ENCODE peak calls at places on chromosomes 7 and 10, in ten cellular contexts. V, P, L, S, J, Q, B, E, C and U are unnamed samples.

GRCh38 chr10:86250399-86250798 is 116.2 kb downstream of the GRID1 start:
- DNase-seq in C (no peak), B (no peak), S (no peak), L (no peak), P (no peak), V (no peak), E (no peak), Q (no peak), J (no peak), U (no peak)

GRCh38 chr7:34759477-34760125 is 101.6 kb downstream of the NPSR1 start:
- DNase-seq in L (no peak), P (no peak), S (no peak), B (peak; percentile 13), V (peak; percentile 70), J (peak; percentile 63), C (peak; percentile 37), Q (peak; percentile 22), E (peak; percentile 44), U (no peak)

GRCh38 chr10:132021046-132021445 is 39.3 kb upstream of the BNIP3 start:
- DNase-seq in B (no peak), J (no peak), S (no peak), V (no peak), L (no peak), P (no peak), E (no peak), Q (no peak), C (no peak), U (no peak)

GRCh38 chr7:2641406-2642393 is 9.9 kb downstream of the TTYH3 start:
- DNase-seq in L (peak; percentile 91), E (peak; percentile 99), B (peak; percentile 67), J (peak; percentile 94), Q (peak; percentile 73), V (peak; percentile 98), S (no peak), P (peak; percentile 92), C (peak; percentile 65), U (no peak)

GRCh38 chr7:70497793-70498192 is 634.2 kb upstream of the GALNT17 start:
- DNase-seq in B (no peak), C (no peak), V (no peak), S (no peak), Q (no peak), J (no peak), P (no peak), L (no peak), E (no peak), U (no peak)

GRCh38 chr10:46170789-46171188 is 116.0 kb upstream of the ANTXRL start:
- DNase-seq in B (no peak), V (no peak), C (no peak), P (no peak), Q (no peak), E (no peak), L (no peak), J (no peak), S (no peak), U (no peak)

GRCh38 chr10:75226656-75227055 is 9.1 kb downstream of the COMTD1 start:
- DNase-seq in C (no peak), E (no peak), L (no peak), P (no peak), S (no peak), J (peak; percentile 56), B (no peak), V (no peak), Q (no peak), U (no peak)

GRCh38 chr7:95919574-95919973 is 147.2 kb downstream of the DYNC1I1 start:
- DNase-seq in Q (no peak), E (no peak), B (no peak), P (no peak), C (no peak), L (no peak), S (no peak), J (no peak), V (no peak), U (no peak)

GRCh38 chr7:74280985-74281384 is 8.2 kb upstream of the CLIP2 start:
- DNase-seq in L (no peak), E (no peak), V (no peak), C (no peak), P (no peak), B (no peak), S (no peak), Q (no peak), J (no peak), U (no peak)

GRCh38 chr7:74544706-74545469 is 91.2 kb downstream of the GTF2IRD1 start:
- DNase-seq in L (peak; percentile 56), E (peak; percentile 36), Q (peak; percentile 14), B (peak; percentile 36), V (peak; percentile 64), J (peak; percentile 82), P (no peak), C (peak; percentile 72), S (no peak), U (no peak)

GRCh38 chr7:84372712-84373111 is 178.1 kb upstream of the SEMA3A start:
- DNase-seq in P (no peak), B (no peak), E (peak; percentile 36), S (no peak), L (no peak), J (no peak), C (no peak), Q (no peak), V (peak; percentile 54), U (no peak)

GRCh38 chr7:73701357-73701995 is 18.0 kb downstream of the STX1A start:
- DNase-seq in C (no peak), Q (peak; percentile 73), V (peak; percentile 48), L (no peak), E (peak; percentile 68), B (peak; percentile 71), S (peak; percentile 47), P (no peak), J (peak; percentile 75), U (no peak)

GRCh38 chr10:110498087-110498981 is 627 bp downstream of the DUSP5 start:
- DNase-seq in J (peak; percentile 77), C (peak; percentile 72), L (peak; percentile 80), B (peak; percentile 71), S (peak; percentile 26), E (peak; percentile 63), V (peak; percentile 70), P (peak; percentile 63), Q (peak; percentile 51), U (peak; percentile 76)

GRCh38 chr10:84135836-84136235 is 3.5 kb upstream of the GHITM start:
- DNase-seq in V (no peak), P (no peak), S (no peak), L (no peak), C (no peak), Q (no peak), B (no peak), J (no peak), E (no peak), U (no peak)

GRCh38 chr10:84138478-84139125 is 707 bp upstream of the GHITM start:
- DNase-seq in P (peak; percentile 19), C (no peak), V (no peak), E (no peak), Q (no peak), S (no peak), B (no peak), L (peak; percentile 53), J (no peak), U (no peak)

GRCh38 chr10:84140036-84140379 is 699 bp downstream of the GHITM start:
- DNase-seq in E (peak; percentile 31), L (no peak), J (peak; percentile 15), P (no peak), Q (peak; percentile 6), V (peak; percentile 38), C (peak; percentile 40), S (no peak), B (peak; percentile 7), U (no peak)

DNA sequence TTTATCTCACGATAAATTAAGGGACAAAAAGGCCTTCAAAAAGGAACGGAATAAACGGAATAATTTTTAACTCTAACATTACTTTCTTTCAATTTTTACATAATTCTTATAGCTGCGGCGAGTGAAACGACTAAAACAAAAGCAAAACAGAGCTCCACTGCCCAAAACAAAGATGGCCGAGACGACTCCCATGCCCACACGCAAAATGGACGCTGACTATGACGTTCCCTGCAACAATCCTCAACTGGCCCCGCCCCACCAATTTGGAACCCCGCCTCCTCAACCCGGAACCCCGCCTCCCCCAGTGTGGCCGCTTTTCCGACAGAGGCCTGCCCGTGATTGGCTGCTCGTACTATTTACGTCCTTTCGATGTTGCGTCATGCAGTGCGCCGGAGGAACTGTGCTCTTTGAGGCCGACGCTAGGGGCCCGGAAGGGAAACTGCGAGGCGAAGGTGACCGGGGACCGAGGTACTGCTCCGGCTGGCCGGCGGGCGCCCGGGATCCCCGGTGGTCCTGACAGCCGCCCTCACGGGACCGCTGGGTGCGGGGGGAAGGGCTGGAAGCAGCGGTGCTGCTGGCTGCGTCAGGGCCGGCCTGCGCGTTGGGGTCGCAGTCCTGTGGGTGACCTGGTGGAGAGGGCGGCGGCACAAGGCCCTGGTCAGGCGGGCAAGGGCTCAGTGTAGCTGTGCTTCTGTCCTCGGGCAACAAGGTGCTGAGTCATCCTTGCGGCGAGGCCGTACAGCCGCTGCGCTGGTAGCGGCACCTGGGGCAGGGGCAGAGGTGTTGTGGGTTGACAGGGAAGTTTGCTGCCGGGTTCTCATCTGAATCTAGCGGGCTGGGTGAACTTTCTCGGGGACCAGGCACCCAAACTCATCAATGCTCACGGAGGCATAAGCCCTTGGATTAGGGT is at the start of gene GHITM:
- DNase-seq in V (peak; percentile 99), L (peak; percentile 99), P (peak; percentile 99), S (peak; percentile 98), J (peak; percentile 98), C (peak; percentile 99), E (peak; percentile 98), B (peak; percentile 99), Q (peak; percentile 99), U (peak; percentile 99)
- TF ChIP-seq CTCF in V (peak; percentile 24), L (peak; percentile 43), P (peak; percentile 59), S (peak; percentile 57), J (peak; percentile 48), C (peak; percentile 33), E (peak; percentile 34), B (no peak), Q (peak; percentile 54), U (peak; percentile 66)

GRCh38 chr7:77626515-77627306 is 69.5 kb upstream of the RSBN1L start:
- DNase-seq in L (no peak), P (no peak), V (no peak), E (no peak), J (no peak), S (no peak), B (no peak), C (no peak), Q (no peak), U (no peak)
- TF ChIP-seq CTCF in L (no peak), P (no peak), V (no peak), E (no peak), J (no peak), S (no peak), B (no peak), C (no peak), Q (no peak), U (no peak)

DNA sequence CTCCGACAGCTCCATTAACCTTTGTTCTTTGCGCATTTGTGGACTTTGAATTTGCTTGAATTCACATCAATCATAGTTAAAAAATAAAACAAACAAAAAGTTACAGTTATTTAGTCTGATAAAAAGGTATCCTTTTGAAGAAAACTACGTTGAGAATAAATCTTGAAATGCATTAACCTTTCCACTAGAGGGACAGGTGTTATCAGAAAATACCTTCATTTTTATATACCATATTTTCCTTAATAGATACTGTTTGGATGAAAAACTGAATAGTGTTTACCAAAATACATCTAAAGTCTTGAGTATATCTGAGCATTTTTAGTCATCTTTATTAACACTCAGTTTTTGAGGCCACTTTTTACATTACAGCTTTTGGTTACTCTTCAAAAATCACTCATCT is 371.9 kb downstream of the ZWINT start:
- DNase-seq in V (no peak), L (no peak), C (no peak), J (no peak), B (no peak), S (no peak), P (no peak), E (no peak), Q (no peak), U (no peak)
- TF ChIP-seq CTCF in V (no peak), L (no peak), C (no peak), J (peak; percentile 31), B (no peak), S (peak; percentile 18), P (no peak), E (no peak), Q (peak; percentile 34), U (peak; percentile 48)

GRCh38 chr7:16616542-16616941 is 29.0 kb downstream of the ANKMY2 start:
- DNase-seq in J (no peak), Q (no peak), B (no peak), S (no peak), V (no peak), P (no peak), E (no peak), L (peak; percentile 45), C (no peak), U (no peak)
- TF ChIP-seq CTCF in J (no peak), Q (no peak), B (no peak), S (no peak), V (no peak), P (no peak), E (no peak), L (no peak), C (no peak), U (no peak)